ENCODE peak calls at places on chromosomes 2 and 18, in seven cellular contexts. One of them, this sample, is unnamed.

GRCh38 chr2:109045505-109045904 is 56.5 kb upstream of the EDAR start:
- DNase-seq in epithelial cell of esophagus: no peak
- DNase-seq in GM12878: no peak
- DNase-seq in CD4-positive, alpha-beta memory T cell: no peak
- DNase-seq in transverse colon: peak
- DNase-seq in ovary: no peak
- DNase-seq in PC-3: peak
- DNase-seq in this sample: no peak

GRCh38 chr2:42663828-42664227 is 95.4 kb downstream of the MTA3 start:
- DNase-seq in epithelial cell of esophagus: no peak
- DNase-seq in GM12878: no peak
- DNase-seq in CD4-positive, alpha-beta memory T cell: no peak
- DNase-seq in transverse colon: no peak
- DNase-seq in ovary: no peak
- DNase-seq in PC-3: no peak
- DNase-seq in this sample: peak

GRCh38 chr2:8536686-8537571 is 144.9 kb upstream of the ID2 start:
- DNase-seq in epithelial cell of esophagus: no peak
- DNase-seq in GM12878: no peak
- DNase-seq in CD4-positive, alpha-beta memory T cell: no peak
- DNase-seq in transverse colon: no peak
- DNase-seq in ovary: no peak
- DNase-seq in PC-3: peak
- DNase-seq in this sample: no peak

GRCh38 chr18:62617793-62618591 is 95.2 kb downstream of the ZCCHC2 start:
- DNase-seq in epithelial cell of esophagus: no peak
- DNase-seq in GM12878: no peak
- DNase-seq in CD4-positive, alpha-beta memory T cell: no peak
- DNase-seq in transverse colon: no peak
- DNase-seq in ovary: no peak
- DNase-seq in PC-3: no peak
- DNase-seq in this sample: peak

GRCh38 chr2:178865121-178865520 is 57.9 kb upstream of the TTN start:
- DNase-seq in epithelial cell of esophagus: peak
- DNase-seq in GM12878: no peak
- DNase-seq in CD4-positive, alpha-beta memory T cell: no peak
- DNase-seq in transverse colon: no peak
- DNase-seq in ovary: no peak
- DNase-seq in PC-3: peak
- DNase-seq in this sample: no peak

GRCh38 chr2:3284657-3285630 is 92.7 kb downstream of the EIPR1 start:
- DNase-seq in epithelial cell of esophagus: no peak
- DNase-seq in GM12878: no peak
- DNase-seq in CD4-positive, alpha-beta memory T cell: no peak
- DNase-seq in transverse colon: no peak
- DNase-seq in ovary: no peak
- DNase-seq in PC-3: no peak
- DNase-seq in this sample: no peak

GRCh38 chr18:2964349-2965010 is 48.5 kb downstream of the LPIN2 start:
- DNase-seq in epithelial cell of esophagus: no peak
- DNase-seq in GM12878: no peak
- DNase-seq in CD4-positive, alpha-beta memory T cell: no peak
- DNase-seq in transverse colon: no peak
- DNase-seq in ovary: no peak
- DNase-seq in PC-3: no peak
- DNase-seq in this sample: no peak

GRCh38 chr2:135985826-135986393 is 484 bp upstream of the DARS1 start:
- DNase-seq in epithelial cell of esophagus: no peak
- DNase-seq in GM12878: peak
- DNase-seq in CD4-positive, alpha-beta memory T cell: peak
- DNase-seq in transverse colon: no peak
- DNase-seq in ovary: no peak
- DNase-seq in PC-3: no peak
- DNase-seq in this sample: peak

GRCh38 chr2:239035361-239035814 is 187.5 kb downstream of the TWIST2 start:
- DNase-seq in epithelial cell of esophagus: no peak
- DNase-seq in GM12878: no peak
- DNase-seq in CD4-positive, alpha-beta memory T cell: peak
- DNase-seq in transverse colon: peak
- DNase-seq in ovary: peak
- DNase-seq in PC-3: peak
- DNase-seq in this sample: peak

GRCh38 chr2:45826889-45827635 is 175.6 kb downstream of the PRKCE start:
- DNase-seq in epithelial cell of esophagus: no peak
- DNase-seq in GM12878: no peak
- DNase-seq in CD4-positive, alpha-beta memory T cell: no peak
- DNase-seq in transverse colon: peak
- DNase-seq in ovary: no peak
- DNase-seq in PC-3: peak
- DNase-seq in this sample: no peak

GRCh38 chr2:237791977-237792727 is 6.4 kb upstream of the RBM44 start:
- DNase-seq in epithelial cell of esophagus: peak
- DNase-seq in GM12878: no peak
- DNase-seq in CD4-positive, alpha-beta memory T cell: no peak
- DNase-seq in transverse colon: no peak
- DNase-seq in ovary: no peak
- DNase-seq in PC-3: peak
- DNase-seq in this sample: no peak

GRCh38 chr2:241110607-241111442 is 8.7 kb upstream of the MTERF4 start:
- DNase-seq in epithelial cell of esophagus: no peak
- DNase-seq in GM12878: no peak
- DNase-seq in CD4-positive, alpha-beta memory T cell: peak
- DNase-seq in transverse colon: no peak
- DNase-seq in ovary: no peak
- DNase-seq in PC-3: no peak
- DNase-seq in this sample: no peak

GRCh38 chr2:158969162-158969716 is 799 bp downstream of the TANC1 start:
- DNase-seq in epithelial cell of esophagus: peak
- DNase-seq in GM12878: no peak
- DNase-seq in CD4-positive, alpha-beta memory T cell: no peak
- DNase-seq in transverse colon: no peak
- DNase-seq in ovary: no peak
- DNase-seq in PC-3: no peak
- DNase-seq in this sample: peak

GRCh38 chr2:142842369-142842768 is 35.1 kb upstream of the KYNU start:
- DNase-seq in epithelial cell of esophagus: no peak
- DNase-seq in GM12878: no peak
- DNase-seq in CD4-positive, alpha-beta memory T cell: no peak
- DNase-seq in transverse colon: no peak
- DNase-seq in ovary: no peak
- DNase-seq in PC-3: no peak
- DNase-seq in this sample: no peak

GRCh38 chr2:82476094-82476493 is 1983.0 kb downstream of the SUCLG1 start:
- DNase-seq in epithelial cell of esophagus: no peak
- DNase-seq in GM12878: no peak
- DNase-seq in CD4-positive, alpha-beta memory T cell: no peak
- DNase-seq in transverse colon: no peak
- DNase-seq in ovary: no peak
- DNase-seq in PC-3: no peak
- DNase-seq in this sample: no peak

GRCh38 chr2:216752855-216753505 is 57.6 kb upstream of the IGFBP5 start:
- DNase-seq in epithelial cell of esophagus: no peak
- DNase-seq in GM12878: no peak
- DNase-seq in CD4-positive, alpha-beta memory T cell: no peak
- DNase-seq in transverse colon: no peak
- DNase-seq in ovary: no peak
- DNase-seq in PC-3: no peak
- DNase-seq in this sample: no peak

GRCh38 chr2:231592636-231593145 is at the start of gene TEX44:
- DNase-seq in epithelial cell of esophagus: no peak
- DNase-seq in GM12878: no peak
- DNase-seq in CD4-positive, alpha-beta memory T cell: no peak
- DNase-seq in transverse colon: no peak
- DNase-seq in ovary: no peak
- DNase-seq in PC-3: no peak
- DNase-seq in this sample: no peak

GRCh38 chr2:10784719-10785118 is 27.9 kb downstream of the PDIA6 start:
- DNase-seq in epithelial cell of esophagus: no peak
- DNase-seq in GM12878: no peak
- DNase-seq in CD4-positive, alpha-beta memory T cell: no peak
- DNase-seq in transverse colon: no peak
- DNase-seq in ovary: no peak
- DNase-seq in PC-3: no peak
- DNase-seq in this sample: no peak

GRCh38 chr18:63087421-63088230 is 231.9 kb downstream of the BCL2 start:
- DNase-seq in epithelial cell of esophagus: no peak
- DNase-seq in GM12878: no peak
- DNase-seq in CD4-positive, alpha-beta memory T cell: no peak
- DNase-seq in transverse colon: no peak
- DNase-seq in ovary: no peak
- DNase-seq in PC-3: no peak
- DNase-seq in this sample: no peak

GRCh38 chr2:142967060-142967459 is 89.6 kb downstream of the KYNU start:
- DNase-seq in epithelial cell of esophagus: no peak
- DNase-seq in GM12878: no peak
- DNase-seq in CD4-positive, alpha-beta memory T cell: no peak
- DNase-seq in transverse colon: no peak
- DNase-seq in ovary: no peak
- DNase-seq in PC-3: no peak
- DNase-seq in this sample: no peak

GRCh38 chr2:65722028-65722427 is 289.6 kb upstream of the SPRED2 start:
- DNase-seq in epithelial cell of esophagus: peak
- DNase-seq in GM12878: no peak
- DNase-seq in CD4-positive, alpha-beta memory T cell: no peak
- DNase-seq in transverse colon: peak
- DNase-seq in ovary: peak
- DNase-seq in PC-3: peak
- DNase-seq in this sample: peak

GRCh38 chr2:128563348-128563687 is 244.7 kb upstream of the HS6ST1 start:
- DNase-seq in epithelial cell of esophagus: no peak
- DNase-seq in GM12878: no peak
- DNase-seq in CD4-positive, alpha-beta memory T cell: no peak
- DNase-seq in transverse colon: peak
- DNase-seq in ovary: peak
- DNase-seq in PC-3: no peak
- DNase-seq in this sample: no peak

GRCh38 chr18:34222025-34222395 is 2.7 kb downstream of the NOL4 start:
- DNase-seq in epithelial cell of esophagus: no peak
- DNase-seq in GM12878: no peak
- DNase-seq in CD4-positive, alpha-beta memory T cell: no peak
- DNase-seq in transverse colon: no peak
- DNase-seq in ovary: no peak
- DNase-seq in PC-3: no peak
- DNase-seq in this sample: no peak

DNA sequence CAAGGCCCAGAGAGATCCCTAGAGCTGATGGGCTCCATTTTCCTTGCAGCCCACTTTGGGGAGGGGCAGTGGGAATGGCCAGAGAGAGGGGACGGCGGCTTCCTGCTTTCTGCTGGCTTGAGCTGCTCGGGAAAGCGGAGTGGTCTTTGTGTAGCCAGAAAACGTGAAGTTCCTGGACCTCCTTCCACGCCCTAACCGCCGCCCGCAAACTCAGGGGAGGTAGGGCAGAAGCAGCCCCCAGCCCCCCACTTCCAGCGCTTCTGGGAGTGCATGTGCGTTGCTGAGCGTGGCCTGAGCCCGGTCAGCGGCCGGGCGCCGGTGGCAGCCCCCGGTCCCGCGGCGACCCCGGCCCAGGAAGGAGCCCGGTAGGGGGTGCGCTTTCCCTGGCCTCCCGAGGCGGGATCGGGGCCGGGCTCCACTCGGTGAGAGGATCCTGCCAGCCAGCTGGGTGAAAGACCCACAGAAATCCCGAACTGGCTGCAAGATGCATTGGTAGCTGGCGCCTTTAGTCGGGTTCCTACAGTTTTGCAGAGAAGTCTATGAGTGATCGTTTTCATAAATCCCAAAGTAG is 25.3 kb upstream of the BOD1L2 start:
- DNase-seq in epithelial cell of esophagus: no peak
- DNase-seq in GM12878: no peak
- DNase-seq in CD4-positive, alpha-beta memory T cell: no peak
- DNase-seq in transverse colon: no peak
- DNase-seq in ovary: no peak
- DNase-seq in PC-3: no peak
- DNase-seq in this sample: no peak
- H3K4me3 ChIP-seq in epithelial cell of esophagus: no peak
- H3K4me3 ChIP-seq in GM12878: no peak
- H3K4me3 ChIP-seq in CD4-positive, alpha-beta memory T cell: no peak
- H3K4me3 ChIP-seq in transverse colon: no peak
- H3K4me3 ChIP-seq in ovary: no peak
- H3K4me3 ChIP-seq in PC-3: no peak
- H3K4me3 ChIP-seq in this sample: no peak

GRCh38 chr2:196758474-196759377 is 40.8 kb downstream of the GTF3C3 start:
- DNase-seq in epithelial cell of esophagus: peak
- DNase-seq in GM12878: no peak
- DNase-seq in CD4-positive, alpha-beta memory T cell: no peak
- DNase-seq in transverse colon: no peak
- DNase-seq in ovary: no peak
- DNase-seq in PC-3: peak
- DNase-seq in this sample: no peak
- H3K4me3 ChIP-seq in epithelial cell of esophagus: no peak
- H3K4me3 ChIP-seq in GM12878: no peak
- H3K4me3 ChIP-seq in CD4-positive, alpha-beta memory T cell: no peak
- H3K4me3 ChIP-seq in transverse colon: no peak
- H3K4me3 ChIP-seq in ovary: no peak
- H3K4me3 ChIP-seq in PC-3: no peak
- H3K4me3 ChIP-seq in this sample: no peak

DNA sequence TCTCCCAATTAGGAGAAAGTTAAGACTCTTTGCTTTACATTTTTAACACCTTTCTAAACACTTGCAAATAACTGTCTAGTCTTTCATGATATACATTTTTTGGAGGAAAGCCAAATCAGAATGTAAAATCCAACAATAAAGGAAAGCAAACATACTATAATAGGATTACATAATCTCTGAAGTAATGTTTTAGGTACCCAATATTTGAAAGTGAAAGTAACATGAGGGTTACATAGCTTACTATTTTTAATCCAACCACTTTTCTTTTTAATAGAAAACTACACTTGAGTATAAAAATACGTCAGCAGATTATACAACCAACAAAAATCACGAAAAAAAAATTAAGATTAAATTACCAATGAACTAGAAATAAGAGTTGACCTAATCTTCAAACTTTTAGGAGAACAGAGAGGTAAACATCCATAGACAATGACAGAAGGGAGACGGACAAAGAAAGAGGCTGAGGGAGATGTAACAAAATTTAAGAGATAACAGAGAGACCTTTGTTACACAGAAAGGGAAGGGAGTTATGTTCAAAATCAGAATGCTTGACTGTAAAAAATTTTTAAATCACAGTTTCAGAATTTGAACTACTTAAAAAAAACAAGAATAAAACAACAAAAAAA is 150.0 kb downstream of the IKZF2 start:
- DNase-seq in epithelial cell of esophagus: no peak
- DNase-seq in GM12878: no peak
- DNase-seq in CD4-positive, alpha-beta memory T cell: no peak
- DNase-seq in transverse colon: no peak
- DNase-seq in ovary: no peak
- DNase-seq in PC-3: no peak
- DNase-seq in this sample: no peak
- H3K4me3 ChIP-seq in epithelial cell of esophagus: no peak
- H3K4me3 ChIP-seq in GM12878: no peak
- H3K4me3 ChIP-seq in CD4-positive, alpha-beta memory T cell: no peak
- H3K4me3 ChIP-seq in transverse colon: no peak
- H3K4me3 ChIP-seq in ovary: no peak
- H3K4me3 ChIP-seq in PC-3: no peak
- H3K4me3 ChIP-seq in this sample: no peak

DNA sequence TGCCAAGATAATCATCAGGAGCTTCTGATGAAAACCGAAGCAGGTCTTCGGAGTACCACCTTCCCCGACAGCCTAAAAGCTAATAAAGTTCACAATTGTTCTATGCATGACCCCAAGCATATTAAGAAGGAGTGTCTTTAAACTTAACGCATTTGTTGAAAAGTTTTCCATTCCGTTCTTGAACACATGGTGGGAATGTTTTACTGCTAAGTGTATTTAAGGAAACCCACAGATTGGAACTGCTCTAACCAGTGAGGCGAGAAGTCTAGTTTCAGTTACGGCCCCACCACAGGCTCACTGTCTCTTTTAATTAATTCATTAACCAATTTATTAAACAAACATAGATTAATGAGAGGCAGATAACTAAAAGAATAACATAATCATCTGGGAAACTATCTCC is 152.4 kb downstream of the ANKRD44 start:
- DNase-seq in epithelial cell of esophagus: no peak
- DNase-seq in GM12878: no peak
- DNase-seq in CD4-positive, alpha-beta memory T cell: no peak
- DNase-seq in transverse colon: no peak
- DNase-seq in ovary: no peak
- DNase-seq in PC-3: no peak
- DNase-seq in this sample: no peak
- H3K4me3 ChIP-seq in epithelial cell of esophagus: no peak
- H3K4me3 ChIP-seq in GM12878: peak
- H3K4me3 ChIP-seq in CD4-positive, alpha-beta memory T cell: no peak
- H3K4me3 ChIP-seq in transverse colon: no peak
- H3K4me3 ChIP-seq in ovary: no peak
- H3K4me3 ChIP-seq in PC-3: peak
- H3K4me3 ChIP-seq in this sample: no peak

This sample was measured in NB4.